ENCODE peak calls at places on chromosomes 6 and 20, in nine cellular contexts. N is tibial nerve, P is colonic mucosa, D is heart left ventricle, R is astrocyte, Z is heart right ventricle, M is Caco-2, J is mesendoderm, Q is aorta. C is an unnamed sample.

GRCh38 chr6:33029297-33030184 is 20.1 kb upstream of the HLA-DOA start:
- DNase-seq in N (no peak), P (no peak), D (peak; percentile 70), R (no peak), Z (no peak), M (no peak), J (no peak), Q (peak; percentile 70), C (peak; percentile 45)

GRCh38 chr20:57480444-57481152 is 44.3 kb downstream of the CTCFL start:
- DNase-seq in N (no peak), P (no peak), D (no peak), R (no peak), Z (no peak), M (no peak), J (no peak), Q (no peak), C (no peak)

GRCh38 chr20:11454966-11455799 is 462.5 kb upstream of the BTBD3 start:
- DNase-seq in N (no peak), P (peak; percentile 52), D (no peak), R (peak; percentile 86), Z (no peak), M (peak; percentile 82), J (peak; percentile 95), Q (no peak), C (no peak)

GRCh38 chr20:53671370-53671769 is 77.7 kb upstream of the ZNF217 start:
- DNase-seq in N (no peak), P (no peak), D (no peak), R (no peak), Z (no peak), M (no peak), J (no peak), Q (no peak), C (no peak)

GRCh38 chr6:14732845-14733757 is 512.8 kb upstream of the JARID2 start:
- DNase-seq in N (no peak), P (no peak), D (no peak), R (peak; percentile 90), Z (no peak), M (no peak), J (peak; percentile 88), Q (no peak), C (no peak)

GRCh38 chr6:155327326-155328073 is 13.2 kb upstream of the TFB1M start:
- DNase-seq in N (no peak), P (peak; percentile 63), D (peak; percentile 45), R (peak; percentile 39), Z (peak; percentile 34), M (peak; percentile 82), J (peak; percentile 68), Q (peak; percentile 61), C (peak; percentile 61)

GRCh38 chr20:7744411-7744810 is 195.8 kb downstream of the HAO1 start:
- DNase-seq in N (no peak), P (no peak), D (no peak), R (peak; percentile 86), Z (no peak), M (no peak), J (peak; percentile 62), Q (no peak), C (no peak)

GRCh38 chr20:58179432-58180099 is 48.9 kb downstream of the ANKRD60 start:
- DNase-seq in N (peak; percentile 34), P (peak; percentile 62), D (peak; percentile 39), R (no peak), Z (peak; percentile 72), M (peak; percentile 87), J (peak; percentile 57), Q (peak; percentile 69), C (peak; percentile 57)

GRCh38 chr6:44898296-44898930 is 429.7 kb upstream of the RUNX2 start:
- DNase-seq in N (no peak), P (no peak), D (no peak), R (peak; percentile 87), Z (no peak), M (no peak), J (peak; percentile 25), Q (no peak), C (no peak)

GRCh38 chr20:959996-960615 is 42.0 kb downstream of the RSPO4 start:
- DNase-seq in N (no peak), P (no peak), D (no peak), R (no peak), Z (no peak), M (no peak), J (no peak), Q (no peak), C (no peak)

GRCh38 chr6:108165714-108166663 is at the start of gene NR2E1:
- DNase-seq in N (no peak), P (no peak), D (no peak), R (no peak), Z (no peak), M (peak; percentile 50), J (no peak), Q (no peak), C (no peak)

GRCh38 chr6:42962096-42962495 is 1.5 kb downstream of the GNMT start:
- DNase-seq in N (no peak), P (no peak), D (no peak), R (no peak), Z (no peak), M (no peak), J (no peak), Q (no peak), C (no peak)

GRCh38 chr6:42961020-42961470 is 491 bp downstream of the GNMT start:
- DNase-seq in N (no peak), P (no peak), D (no peak), R (no peak), Z (no peak), M (no peak), J (no peak), Q (no peak), C (no peak)

GRCh38 chr6:42962502-42963178 is 2.1 kb downstream of the GNMT start:
- DNase-seq in N (no peak), P (no peak), D (no peak), R (no peak), Z (no peak), M (no peak), J (no peak), Q (no peak), C (no peak)

GRCh38 chr6:42959917-42960242 is 674 bp upstream of the GNMT start:
- DNase-seq in N (no peak), P (no peak), D (no peak), R (no peak), Z (no peak), M (no peak), J (no peak), Q (no peak), C (no peak)

GRCh38 chr6:42960243-42961019 is at the start of gene GNMT:
- DNase-seq in N (no peak), P (peak; percentile 88), D (peak; percentile 35), R (no peak), Z (peak; percentile 65), M (peak; percentile 84), J (peak; percentile 64), Q (no peak), C (peak; percentile 91)
- H3K4me3 ChIP-seq in N (peak within 1 kb of the TSS; percentile 23), P (peak within 1 kb of the TSS; percentile 43), D (peak within 1 kb of the TSS; percentile 28), R (peak within 1 kb of the TSS; percentile 50), Z (peak within 1 kb of the TSS; percentile 47), M (peak within 1 kb of the TSS; percentile 47), J (peak within 1 kb of the TSS; percentile 40), Q (peak within 1 kb of the TSS; percentile 41), C (peak within 1 kb of the TSS; percentile 58)

GRCh38 chr6:35477028-35477427 is 8.8 kb downstream of the RPL10A start:
- DNase-seq in N (no peak), P (no peak), D (no peak), R (no peak), Z (no peak), M (no peak), J (no peak), Q (no peak), C (no peak)

GRCh38 chr6:35475573-35475972 is 7.4 kb downstream of the RPL10A start:
- DNase-seq in N (no peak), P (no peak), D (no peak), R (no peak), Z (no peak), M (no peak), J (no peak), Q (no peak), C (no peak)

GRCh38 chr6:35478259-35478658 is 10.1 kb downstream of the RPL10A start:
- DNase-seq in N (no peak), P (no peak), D (no peak), R (no peak), Z (no peak), M (no peak), J (no peak), Q (no peak), C (no peak)

GRCh38 chr6:35476004-35476403 is 7.8 kb downstream of the RPL10A start:
- DNase-seq in N (no peak), P (no peak), D (no peak), R (no peak), Z (no peak), M (no peak), J (no peak), Q (peak; percentile 48), C (no peak)

GRCh38 chr6:35477551-35478179 is 9.5 kb downstream of the RPL10A start:
- DNase-seq in N (no peak), P (no peak), D (no peak), R (no peak), Z (no peak), M (no peak), J (no peak), Q (no peak), C (no peak)
- H3K36me3 ChIP-seq in N (peaks cover 74% of the 10 kb centered on the region), P (no peaks in the 10 kb centered on the region), D (peaks cover 85% of the 10 kb centered on the region), R (peaks cover 14% of the 10 kb centered on the region), Z (peaks cover 87% of the 10 kb centered on the region), M (peaks cover 5% of the 10 kb centered on the region), J (peaks cover 7% of the 10 kb centered on the region), Q (peaks cover 7% of the 10 kb centered on the region), C (peaks cover 86% of the 10 kb centered on the region)

DNA sequence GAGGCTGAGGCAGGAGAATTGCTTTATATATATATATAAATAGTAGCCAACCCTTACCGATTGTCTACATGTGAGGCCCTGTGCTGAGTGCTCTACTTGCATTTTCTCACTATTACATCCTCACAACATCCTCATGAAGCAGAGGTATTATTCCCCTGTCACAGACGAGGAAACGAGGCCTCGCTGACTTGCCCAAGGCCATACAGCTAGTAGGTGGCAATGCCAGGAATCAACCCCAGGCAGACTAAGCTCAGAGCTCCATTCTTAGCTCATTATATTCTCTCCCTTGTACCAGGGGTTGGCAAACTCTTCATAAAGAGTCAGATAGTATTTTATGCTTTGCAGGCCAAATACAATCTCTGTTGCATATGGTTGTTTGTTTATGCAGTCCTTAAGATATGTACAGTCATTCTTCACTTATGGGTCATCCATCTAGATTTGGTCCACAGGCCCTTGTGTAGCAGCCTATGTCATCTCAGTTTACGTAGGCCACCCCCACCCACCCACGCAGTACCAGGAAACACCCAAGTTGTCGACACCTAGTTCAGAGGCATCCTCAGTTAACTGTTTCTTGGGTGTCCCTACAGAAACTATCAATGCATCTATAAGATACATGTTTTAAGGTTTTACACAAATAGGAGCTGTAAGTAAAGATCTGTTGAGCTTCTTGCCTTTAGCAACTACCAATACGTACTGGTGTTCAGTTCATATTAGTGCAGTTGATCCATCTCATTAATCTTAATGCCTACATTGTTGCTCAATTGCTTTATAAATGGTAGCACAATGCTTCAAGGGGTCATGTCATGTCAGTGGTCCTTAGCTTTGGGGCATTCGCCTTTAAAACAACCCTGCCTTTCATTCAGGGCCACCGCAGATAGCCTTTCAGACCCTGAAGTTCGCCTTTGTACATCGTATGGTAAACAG is 3.0 kb downstream of the CASS4 start:
- DNase-seq in N (no peak), P (no peak), D (no peak), R (peak; percentile 85), Z (no peak), M (no peak), J (no peak), Q (no peak), C (no peak)
- H3K4me3 ChIP-seq in N (no peak overlapping the region), P (no peak overlapping the region), D (no peak overlapping the region), R (no peak overlapping the region), Z (no peak overlapping the region), M (no peak overlapping the region), J (no peak overlapping the region), Q (no peak overlapping the region), C (no peak overlapping the region)

GRCh38 chr6:106560966-106561740 is 68.1 kb downstream of the RTN4IP1 start:
- DNase-seq in N (no peak), P (no peak), D (no peak), R (peak; percentile 51), Z (no peak), M (no peak), J (no peak), Q (no peak), C (no peak)
- H3K36me3 ChIP-seq in N (peaks cover 24% of the 10 kb centered on the region), P (peaks cover 8% of the 10 kb centered on the region), D (peaks cover 29% of the 10 kb centered on the region), R (no peaks in the 10 kb centered on the region), Z (peaks cover 66% of the 10 kb centered on the region), M (no peaks in the 10 kb centered on the region), J (no peaks in the 10 kb centered on the region), Q (no peaks in the 10 kb centered on the region), C (no peaks in the 10 kb centered on the region)

C was measured in stomach.